ENCODE peak calls at places on chromosomes 13 and 19, in ten cellular contexts. Y is breast epithelium, W is omental fat pad, E is choroid plexus epithelial cell, T is AG04449, B is esophagus squamous epithelium, R is astrocyte, I is Caco-2, K is RWPE1, V is fibroblast of the aortic adventitia. F is an unnamed sample.

GRCh38 chr13:48489666-48490065 is 43.2 kb downstream of the RCBTB2 start:
- DNase-seq in Y (no peak), W (no peak), E (no peak), T (no peak), B (no peak), R (no peak), I (no peak), K (no peak), V (no peak), F (no peak)

GRCh38 chr19:31347828-31348314 is 1.4 kb downstream of the TSHZ3 start:
- DNase-seq in Y (no peak), W (no peak), E (peak), T (no peak), B (no peak), R (peak), I (no peak), K (no peak), V (peak), F (no peak)

GRCh38 chr19:54388001-54388802 is 23.5 kb upstream of the LAIR1 start:
- DNase-seq in Y (no peak), W (no peak), E (peak), T (no peak), B (no peak), R (no peak), I (no peak), K (no peak), V (no peak), F (no peak)

GRCh38 chr13:106197506-106197905 is 338.0 kb downstream of the EFNB2 start:
- DNase-seq in Y (no peak), W (no peak), E (no peak), T (no peak), B (no peak), R (no peak), I (no peak), K (no peak), V (no peak), F (no peak)

GRCh38 chr13:44972956-44973581 is 16.2 kb downstream of the NUFIP1 start:
- DNase-seq in Y (no peak), W (no peak), E (peak), T (no peak), B (no peak), R (no peak), I (peak), K (peak), V (peak), F (no peak)

GRCh38 chr13:101514695-101515275 is 62.3 kb downstream of the ITGBL1 start:
- DNase-seq in Y (no peak), W (no peak), E (peak), T (no peak), B (no peak), R (peak), I (peak), K (peak), V (peak), F (no peak)

GRCh38 chr19:1221904-1222255 is 15.9 kb downstream of the CBARP start:
- DNase-seq in Y (no peak), W (no peak), E (no peak), T (no peak), B (no peak), R (no peak), I (no peak), K (no peak), V (no peak), F (no peak)

GRCh38 chr19:49390978-49391304 is 2.9 kb downstream of the KASH5 start:
- DNase-seq in Y (no peak), W (no peak), E (no peak), T (no peak), B (no peak), R (no peak), I (no peak), K (no peak), V (no peak), F (no peak)

GRCh38 chr19:45804959-45805230 is 10.2 kb downstream of the RSPH6A start:
- DNase-seq in Y (no peak), W (no peak), E (no peak), T (no peak), B (no peak), R (no peak), I (no peak), K (no peak), V (no peak), F (no peak)

GRCh38 chr13:54536112-54536511 is 1507.5 kb downstream of the OLFM4 start:
- DNase-seq in Y (no peak), W (no peak), E (no peak), T (no peak), B (no peak), R (no peak), I (peak), K (peak), V (no peak), F (no peak)
- TF ChIP-seq CTCF in Y (no peak), W (no peak), E (no peak), T (no peak), B (no peak), R (no peak), I (peak), K (no peak), V (no peak), F (peak)

GRCh38 chr19:3547301-3547731 is 8.3 kb downstream of the TEKTIP1 start:
- DNase-seq in Y (no peak), W (no peak), E (no peak), T (no peak), B (no peak), R (no peak), I (peak), K (no peak), V (no peak), F (no peak)
- TF ChIP-seq CTCF in Y (peak), W (no peak), E (peak), T (peak), B (peak), R (peak), I (peak), K (peak), V (peak), F (peak)

DNA sequence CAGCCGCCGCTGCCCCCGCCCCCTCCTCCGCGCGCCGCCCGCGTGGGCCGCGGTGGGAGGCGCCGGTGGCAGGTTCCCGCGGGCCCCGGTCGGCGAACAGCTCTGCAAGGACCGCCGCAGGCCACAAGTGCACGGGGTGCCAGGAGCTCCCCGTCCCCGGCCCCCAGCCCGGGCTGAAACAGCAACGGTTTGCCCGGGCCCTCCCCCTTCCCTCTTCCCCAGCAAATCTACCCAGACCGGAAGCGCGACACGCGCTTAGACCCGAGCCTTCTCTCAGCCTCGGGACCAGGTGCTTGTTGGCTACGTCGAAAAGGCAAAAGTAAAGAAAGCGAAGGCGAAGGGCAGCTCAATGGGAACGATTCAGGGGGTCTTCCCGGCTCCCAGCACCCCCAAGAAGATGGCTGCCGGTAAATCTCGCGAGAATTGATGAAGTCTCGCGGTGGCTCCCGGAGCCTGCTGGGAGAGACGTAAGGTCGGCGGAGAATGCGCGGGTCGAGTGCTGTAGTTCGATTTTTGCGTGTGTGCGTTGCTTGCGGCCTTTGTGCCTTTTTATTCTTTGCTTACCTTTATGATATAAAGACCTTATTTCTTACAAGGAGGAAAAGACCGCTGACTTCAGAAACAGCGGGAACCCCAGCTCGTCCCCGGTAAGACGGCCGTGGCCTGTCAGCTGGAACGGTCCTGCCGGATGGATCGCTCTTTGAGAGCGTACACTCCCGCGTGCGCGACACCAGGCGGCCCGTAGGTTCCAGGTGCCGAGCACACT is at the start of gene RBM26:
- DNase-seq in Y (peak), W (peak), E (peak), T (peak), B (peak), R (peak), I (peak), K (peak), V (peak), F (peak)
- TF ChIP-seq CTCF in Y (no peak), W (no peak), E (peak), T (peak), B (peak), R (no peak), I (no peak), K (no peak), V (peak), F (no peak)

GRCh38 chr13:40777166-40777956 is 6.4 kb upstream of the MRPS31 start:
- DNase-seq in Y (no peak), W (no peak), E (peak), T (no peak), B (no peak), R (peak), I (peak), K (peak), V (peak), F (no peak)
- TF ChIP-seq CTCF in Y (peak), W (no peak), E (peak), T (peak), B (peak), R (peak), I (peak), K (peak), V (peak), F (peak)

DNA sequence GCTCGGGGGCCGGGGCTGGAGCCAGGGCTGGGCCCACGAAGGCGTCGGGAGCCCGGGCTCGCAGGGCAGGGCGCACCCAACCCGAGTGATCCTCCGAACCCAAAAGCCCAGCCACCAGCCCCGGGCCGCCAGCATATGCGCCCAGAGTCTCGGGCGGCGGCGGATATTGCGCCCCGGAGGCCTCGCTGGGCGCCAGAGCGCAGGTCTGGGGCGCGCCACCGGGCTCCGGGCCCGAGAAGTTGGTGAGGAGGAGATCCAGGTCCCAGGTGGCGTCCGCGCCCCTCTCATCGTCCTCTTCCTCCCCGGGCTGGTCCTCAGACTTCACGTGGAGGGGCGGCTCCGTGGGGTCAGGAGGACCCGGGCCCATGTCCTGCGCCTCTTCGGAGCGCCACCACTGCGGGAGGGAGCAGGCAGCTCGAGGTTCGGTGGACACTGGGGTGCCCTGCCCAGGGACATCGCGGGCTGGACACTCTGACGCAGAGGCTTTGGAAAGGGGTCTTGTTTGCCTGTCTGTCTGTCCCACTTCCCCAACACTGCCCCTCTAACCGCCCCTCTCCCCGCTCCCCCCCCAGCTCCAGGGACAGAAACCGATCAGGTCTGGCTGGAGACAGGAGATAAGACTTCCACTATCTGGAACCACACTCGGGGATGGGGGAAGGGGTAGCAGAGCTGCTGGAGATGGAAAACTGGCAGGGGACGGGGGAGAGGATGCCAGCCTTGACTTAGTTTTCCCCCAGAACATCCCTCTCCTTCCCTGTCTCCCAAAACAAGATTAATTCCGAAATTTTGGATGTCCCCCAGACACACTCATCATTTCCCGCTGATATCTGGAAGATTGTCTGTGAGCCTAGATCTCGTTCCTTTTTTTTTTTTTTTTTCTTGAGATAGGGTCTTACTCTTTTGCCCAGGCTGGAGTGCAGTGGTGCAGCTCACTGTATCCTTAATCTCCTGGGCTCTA is 973 bp downstream of the KLF1 start:
- DNase-seq in Y (no peak), W (no peak), E (no peak), T (no peak), B (no peak), R (no peak), I (no peak), K (no peak), V (no peak), F (no peak)
- TF ChIP-seq CTCF in Y (no peak), W (no peak), E (no peak), T (no peak), B (no peak), R (no peak), I (no peak), K (no peak), V (no peak), F (no peak)

GRCh38 chr13:51221108-51221507 is 1.1 kb upstream of the FAM124A start:
- DNase-seq in Y (no peak), W (no peak), E (no peak), T (no peak), B (no peak), R (no peak), I (no peak), K (no peak), V (no peak), F (no peak)

GRCh38 chr13:51220706-51221105 is 1.5 kb upstream of the FAM124A start:
- DNase-seq in Y (no peak), W (no peak), E (no peak), T (no peak), B (no peak), R (no peak), I (no peak), K (no peak), V (no peak), F (no peak)

GRCh38 chr13:51221674-51222509 is at the start of gene FAM124A:
- DNase-seq in Y (no peak), W (no peak), E (peak), T (no peak), B (no peak), R (no peak), I (peak), K (peak), V (no peak), F (peak)

GRCh38 chr13:51223284-51224270 is 1.4 kb downstream of the FAM124A start:
- DNase-seq in Y (no peak), W (no peak), E (no peak), T (no peak), B (no peak), R (no peak), I (no peak), K (no peak), V (no peak), F (no peak)

GRCh38 chr13:51222510-51223283 is 499 bp downstream of the FAM124A start:
- DNase-seq in Y (no peak), W (no peak), E (no peak), T (no peak), B (no peak), R (no peak), I (peak), K (no peak), V (no peak), F (no peak)
- TF ChIP-seq CTCF in Y (no peak), W (no peak), E (peak), T (no peak), B (no peak), R (no peak), I (peak), K (peak), V (peak), F (peak)

GRCh38 chr19:9838324-9838723 is 3.2 kb downstream of the PIN1 start:
- DNase-seq in Y (no peak), W (no peak), E (no peak), T (no peak), B (no peak), R (no peak), I (no peak), K (no peak), V (no peak), F (no peak)

GRCh38 chr19:9834302-9834725 is 804 bp upstream of the PIN1 start:
- DNase-seq in Y (no peak), W (no peak), E (no peak), T (no peak), B (no peak), R (no peak), I (no peak), K (no peak), V (no peak), F (no peak)

GRCh38 chr19:9835507-9835949 is 410 bp downstream of the PIN1 start:
- DNase-seq in Y (no peak), W (no peak), E (no peak), T (no peak), B (no peak), R (no peak), I (no peak), K (no peak), V (no peak), F (no peak)

GRCh38 chr19:9836021-9836420 is 903 bp downstream of the PIN1 start:
- DNase-seq in Y (no peak), W (no peak), E (peak), T (no peak), B (no peak), R (no peak), I (no peak), K (no peak), V (peak), F (no peak)

DNA sequence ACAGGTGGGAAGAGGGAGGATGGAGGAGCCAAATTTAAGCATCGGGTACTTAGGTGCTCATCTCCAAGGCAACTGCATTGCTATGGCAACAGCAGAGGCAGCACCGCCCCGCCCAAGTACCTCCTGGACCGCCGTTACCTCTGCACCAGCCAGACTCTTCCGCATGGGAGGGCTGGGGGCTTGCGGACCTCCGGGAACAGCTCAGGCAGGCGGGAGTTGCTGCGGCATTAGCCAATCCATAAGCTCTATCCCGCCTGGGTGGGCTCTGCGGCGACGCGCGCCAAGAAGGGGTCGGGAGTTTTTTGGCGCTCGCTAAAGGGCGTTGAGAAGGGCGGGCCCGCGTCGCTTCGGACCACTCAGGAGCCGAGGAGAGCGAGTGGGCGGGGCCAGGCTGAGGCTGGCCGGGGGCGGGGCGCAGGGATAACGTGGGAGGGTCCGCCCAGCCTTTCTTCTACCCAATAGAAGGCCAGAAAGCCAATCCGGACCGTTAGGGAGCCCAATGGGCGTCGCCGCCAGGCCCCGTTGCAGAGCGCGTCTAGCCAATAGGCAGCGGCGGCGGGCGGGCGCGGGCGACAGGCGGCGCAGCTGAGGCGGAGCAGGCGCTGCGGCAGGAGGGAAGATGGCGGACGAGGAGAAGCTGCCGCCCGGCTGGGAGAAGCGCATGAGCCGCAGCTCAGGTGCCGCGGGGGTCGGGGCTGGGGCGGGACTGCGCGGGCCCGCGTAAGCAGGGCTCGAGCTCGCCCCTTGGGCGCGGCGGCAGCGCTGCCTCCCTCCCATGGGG is at the start of gene PIN1:
- DNase-seq in Y (peak), W (peak), E (peak), T (peak), B (peak), R (peak), I (peak), K (peak), V (peak), F (peak)
- TF ChIP-seq CTCF in Y (peak), W (no peak), E (no peak), T (peak), B (peak), R (no peak), I (peak), K (peak), V (peak), F (peak)

F was measured in progenitor cell of endocrine pancreas.